ENCODE peak calls at places on chromosomes 7 and 10, in four cellular contexts. F, X, Y and I are unnamed samples.

GRCh38 chr10:87927091-87927490 is 63.7 kb downstream of the PTEN start:
- DNase-seq in F (no peak), X (no peak), Y (no peak), I (no peak)

GRCh38 chr7:33418251-33418701 is 288.9 kb downstream of the BBS9 start:
- DNase-seq in F (no peak), X (peak), Y (no peak), I (no peak)

GRCh38 chr10:63976538-63976937 is 455.3 kb downstream of the REEP3 start:
- DNase-seq in F (peak), X (peak), Y (peak), I (no peak)

GRCh38 chr10:10891437-10891836 is 126.2 kb upstream of the CELF2 start:
- DNase-seq in F (peak), X (peak), Y (no peak), I (peak)

GRCh38 chr7:135467207-135467711 is 42.6 kb downstream of the CNOT4 start:
- DNase-seq in F (no peak), X (no peak), Y (no peak), I (no peak)

GRCh38 chr10:18252086-18252485 is 111.9 kb downstream of the CACNB2 start:
- DNase-seq in F (no peak), X (no peak), Y (no peak), I (no peak)

GRCh38 chr7:28558236-28558635 is 145.9 kb downstream of the CREB5 start:
- DNase-seq in F (no peak), X (no peak), Y (no peak), I (no peak)

GRCh38 chr10:103676058-103676785 is 179.2 kb downstream of the SH3PXD2A start:
- DNase-seq in F (peak), X (no peak), Y (no peak), I (no peak)

GRCh38 chr7:156907656-156908055 is 14.7 kb upstream of the LMBR1 start:
- DNase-seq in F (no peak), X (peak), Y (no peak), I (peak)

GRCh38 chr7:87128883-87129282 is 23.4 kb upstream of the DMTF1 start:
- DNase-seq in F (no peak), X (no peak), Y (no peak), I (no peak)

GRCh38 chr7:45656431-45656830 is 82.3 kb downstream of the ADCY1 start:
- DNase-seq in F (no peak), X (no peak), Y (no peak), I (no peak)

GRCh38 chr7:25953859-25954258 is 198.1 kb upstream of the NFE2L3 start:
- DNase-seq in F (no peak), X (no peak), Y (no peak), I (no peak)

GRCh38 chr10:72008096-72008933 is 44.1 kb downstream of the CHST3 start:
- DNase-seq in F (peak), X (no peak), Y (no peak), I (no peak)

GRCh38 chr10:98295907-98296306 is 27.9 kb upstream of the LOXL4 start:
- DNase-seq in F (no peak), X (no peak), Y (no peak), I (no peak)

GRCh38 chr10:99540673-99541531 is 8.2 kb downstream of the NKX2-3 start:
- DNase-seq in F (peak), X (no peak), Y (no peak), I (no peak)

GRCh38 chr10:10542368-10542961 is 475.2 kb upstream of the CELF2 start:
- DNase-seq in F (no peak), X (peak), Y (no peak), I (no peak)

GRCh38 chr10:92124524-92125168 is 166.2 kb downstream of the CPEB3 start:
- DNase-seq in F (peak), X (peak), Y (no peak), I (peak)